ENCODE peak calls at places on chromosome 15, in five cellular contexts. A is stomach, Z is fibroblast of pulmonary artery, B is astrocyte of the spinal cord, U is fibroblast of mammary gland. S is an unnamed sample.

GRCh38 chr15:29935296-29936020 is 113.2 kb upstream of the TJP1 start:
- DNase-seq in B (no peak), U (peak), Z (no peak), A (peak), S (peak)

GRCh38 chr15:77830041-77830440 is 197.3 kb upstream of the LINGO1 start:
- DNase-seq in Z (peak), U (peak), B (peak), A (no peak), S (peak)

GRCh38 chr15:69780374-69780773 is 317.3 kb downstream of the TLE3 start:
- DNase-seq in B (peak), Z (peak), A (no peak), U (peak), S (no peak)

GRCh38 chr15:100958326-100959065 is 39.3 kb downstream of the LRRK1 start:
- DNase-seq in Z (peak), B (peak), U (peak), A (no peak), S (peak)

GRCh38 chr15:73386238-73386637 is 17.5 kb upstream of the HCN4 start:
- DNase-seq in Z (no peak), B (no peak), A (no peak), U (no peak), S (no peak)

GRCh38 chr15:67501177-67501835 is 19.6 kb upstream of the C15orf61 start:
- DNase-seq in U (peak), B (peak), A (no peak), Z (peak), S (peak)

GRCh38 chr15:85550283-85550682 is 169.9 kb downstream of the AKAP13 start:
- DNase-seq in U (no peak), Z (no peak), B (no peak), A (no peak), S (no peak)

GRCh38 chr15:65836665-65837064 is 32.6 kb upstream of the RAB11A start:
- DNase-seq in Z (no peak), U (no peak), A (no peak), B (no peak), S (no peak)

GRCh38 chr15:85298941-85299340 is 81.5 kb upstream of the AKAP13 start:
- DNase-seq in B (no peak), A (no peak), U (no peak), Z (no peak), S (no peak)

GRCh38 chr15:85154061-85154460 is 172.4 kb downstream of the PDE8A start:
- DNase-seq in A (no peak), U (no peak), B (no peak), Z (no peak), S (no peak)

GRCh38 chr15:59539799-59540198 is 71.8 kb upstream of the GCNT3 start:
- DNase-seq in A (peak), U (peak), Z (no peak), B (no peak), S (peak)

GRCh38 chr15:81645470-81645869 is 271.5 kb upstream of the TMC3 start:
- DNase-seq in A (no peak), Z (no peak), U (no peak), B (no peak), S (no peak)

GRCh38 chr15:70584838-70585706 is 178.3 kb downstream of the UACA start:
- DNase-seq in U (no peak), A (peak), B (peak), Z (no peak), S (peak)

GRCh38 chr15:101024709-101025108 is 105.6 kb downstream of the LRRK1 start:
- DNase-seq in U (no peak), B (no peak), A (peak), Z (no peak), S (no peak)

GRCh38 chr15:43105077-43105769 is 615 bp downstream of the UBR1 start:
- DNase-seq in Z (peak), B (no peak), A (peak), U (peak), S (no peak)

GRCh38 chr15:70976856-70977255 is 84.2 kb downstream of the LRRC49 start:
- DNase-seq in A (no peak), B (peak), Z (peak), U (peak), S (peak)

GRCh38 chr15:84982301-84982920 is 755 bp downstream of the PDE8A start:
- DNase-seq in B (no peak), A (peak), Z (peak), U (peak), S (no peak)

GRCh38 chr15:43132830-43133428 is 457 bp upstream of the TMEM62 start:
- DNase-seq in U (no peak), B (no peak), Z (no peak), A (peak), S (no peak)

GRCh38 chr15:66650433-66650832 is 51.6 kb upstream of the SMAD6 start:
- DNase-seq in U (peak), A (no peak), Z (no peak), B (no peak), S (peak)

GRCh38 chr15:60844010-60844409 is 365.1 kb upstream of the ICE2 start:
- DNase-seq in B (no peak), A (no peak), Z (no peak), U (no peak), S (no peak)

GRCh38 chr15:60840703-60841411 is 361.9 kb upstream of the ICE2 start:
- DNase-seq in U (no peak), A (no peak), B (no peak), Z (no peak), S (no peak)

GRCh38 chr15:60844431-60845174 is 365.7 kb upstream of the ICE2 start:
- DNase-seq in Z (no peak), U (no peak), B (no peak), A (no peak), S (no peak)

GRCh38 chr15:60842694-60843093 is 363.8 kb upstream of the ICE2 start:
- DNase-seq in B (no peak), U (no peak), Z (no peak), A (no peak), S (no peak)

GRCh38 chr15:60843482-60843881 is 364.5 kb upstream of the ICE2 start:
- DNase-seq in U (no peak), A (no peak), B (no peak), Z (no peak), S (no peak)
- H3K4me3 ChIP-seq in U (no peak), A (no peak), B (no peak), Z (no peak), S (no peak)

GRCh38 chr15:72341361-72341760 is 21.4 kb upstream of the CELF6 start:
- DNase-seq in U (no peak), B (no peak), A (no peak), Z (peak), S (no peak)
- TF ChIP-seq CTCF in U (no peak), B (peak), A (no peak), Z (peak), S (peak)

DNA sequence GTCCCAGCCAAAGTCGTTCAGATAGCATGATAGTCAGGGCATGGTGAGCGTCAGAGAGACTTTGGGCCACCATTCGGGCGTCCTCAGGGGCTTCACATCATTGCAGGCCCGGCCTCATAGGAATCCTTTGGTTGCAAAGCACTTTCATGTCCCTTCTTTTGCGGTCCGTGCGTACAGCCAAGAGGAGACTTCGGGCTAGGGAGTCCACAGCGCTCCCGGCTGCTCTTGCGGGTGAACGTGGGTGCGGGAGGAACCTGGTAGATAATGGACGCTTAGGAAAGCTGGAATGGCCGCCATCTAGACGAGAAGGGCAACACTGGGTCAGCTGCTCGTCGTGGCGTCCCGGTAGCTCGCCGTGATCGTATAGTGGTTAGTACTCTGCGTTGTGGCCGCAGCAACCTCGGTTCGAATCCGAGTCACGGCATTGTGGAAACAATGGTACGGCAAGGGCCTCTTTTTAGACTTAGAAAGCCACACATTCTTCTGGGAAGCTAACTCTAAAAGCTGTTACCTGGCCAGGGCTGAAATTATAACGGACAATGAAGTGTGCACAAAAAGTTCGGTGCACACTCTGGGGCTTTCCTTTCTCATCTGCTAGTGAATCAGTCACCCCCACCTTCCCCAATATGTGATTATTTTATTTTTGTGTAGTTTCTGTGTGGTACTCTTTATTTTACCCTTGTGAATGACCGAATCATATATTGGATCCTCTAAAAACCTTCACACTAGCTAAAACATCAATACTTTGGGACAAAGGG is 13.2 kb upstream of the SHF start:
- DNase-seq in Z (peak), B (peak), U (peak), A (peak), S (peak)
- H3K4me3 ChIP-seq in Z (peak), B (peak), U (peak), A (peak), S (peak)

GRCh38 chr15:44710236-44711088 is 661 bp downstream of the PATL2 start:
- DNase-seq in A (peak), B (peak), U (peak), Z (peak), S (no peak)

GRCh38 chr15:44713006-44713966 is 2.0 kb downstream of the B2M start:
- DNase-seq in A (no peak), U (peak), Z (peak), B (peak), S (no peak)

GRCh38 chr15:44711356-44712107 is at the start of gene B2M:
- DNase-seq in U (peak), B (peak), A (peak), Z (peak), S (peak)

GRCh38 chr15:44712108-44713005 is 1.0 kb downstream of the B2M start:
- DNase-seq in A (peak), U (peak), Z (peak), B (peak), S (peak)

DNA sequence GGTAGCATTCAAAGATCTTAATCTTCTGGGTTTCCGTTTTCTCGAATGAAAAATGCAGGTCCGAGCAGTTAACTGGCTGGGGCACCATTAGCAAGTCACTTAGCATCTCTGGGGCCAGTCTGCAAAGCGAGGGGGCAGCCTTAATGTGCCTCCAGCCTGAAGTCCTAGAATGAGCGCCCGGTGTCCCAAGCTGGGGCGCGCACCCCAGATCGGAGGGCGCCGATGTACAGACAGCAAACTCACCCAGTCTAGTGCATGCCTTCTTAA is at the start of gene PATL2:
- DNase-seq in Z (no peak), B (no peak), A (no peak), U (no peak), S (no peak)
- TF ChIP-seq CTCF in Z (no peak), B (peak), A (no peak), U (no peak), S (no peak)

GRCh38 chr15:79952329-79952728 is 18.7 kb downstream of the BCL2A1 start:
- DNase-seq in A (no peak), U (no peak), Z (no peak), B (no peak), S (no peak)

GRCh38 chr15:79953951-79954444 is 17.0 kb downstream of the BCL2A1 start:
- DNase-seq in B (no peak), U (peak), A (no peak), Z (no peak), S (no peak)

GRCh38 chr15:79956354-79956939 is 14.5 kb downstream of the BCL2A1 start:
- DNase-seq in A (no peak), U (no peak), B (no peak), Z (no peak), S (no peak)

GRCh38 chr15:79957741-79958140 is 13.3 kb downstream of the BCL2A1 start:
- DNase-seq in U (peak), Z (no peak), A (no peak), B (no peak), S (no peak)

GRCh38 chr15:79954659-79955058 is 16.3 kb downstream of the BCL2A1 start:
- DNase-seq in A (no peak), U (no peak), B (no peak), Z (no peak), S (no peak)
- H3K4me3 ChIP-seq in A (no peak), U (no peak), B (no peak), Z (no peak), S (no peak)

DNA sequence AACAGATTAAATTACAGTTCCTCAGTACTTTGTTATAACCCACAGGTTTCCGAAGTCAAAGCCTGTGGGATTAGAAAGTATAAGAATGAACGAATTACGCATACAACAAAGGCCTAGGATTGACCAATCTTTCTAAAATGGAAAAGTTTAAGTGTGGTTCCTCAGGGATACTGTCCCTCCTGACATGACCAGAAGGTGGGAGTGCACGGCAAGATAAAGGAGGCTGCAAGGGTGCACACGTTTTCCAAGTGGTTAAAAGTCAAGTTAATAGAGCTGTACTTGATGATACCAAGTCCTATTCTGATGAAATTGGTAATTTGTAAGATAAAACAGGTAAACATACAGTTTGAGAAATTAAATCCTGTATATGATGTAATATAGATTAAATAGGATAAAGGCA is 96.2 kb downstream of the ALDH1A2 start:
- DNase-seq in Z (peak), B (peak), U (peak), A (no peak), S (peak)
- TF ChIP-seq CTCF in Z (peak), B (peak), U (peak), A (no peak), S (peak)

S was measured in foreskin fibroblast.